ENCODE peak calls at places on chromosomes 7 and 10, in eight cellular contexts. N, H, M, Y, W, S, Z and Q are unnamed samples.

GRCh38 chr7:55533050-55533728 is 39.1 kb downstream of the VOPP1 start:
- DNase-seq in N (no peak), H (no peak), M (no peak), Y (no peak), W (peak; percentile 38), S (no peak), Z (no peak), Q (no peak)

GRCh38 chr7:124322561-124322960 is 289.7 kb upstream of the TMEM229A start:
- DNase-seq in N (no peak), H (no peak), M (no peak), Y (no peak), W (no peak), S (no peak), Z (no peak), Q (no peak)

GRCh38 chr7:105782391-105783063 is 93.9 kb downstream of the ATXN7L1 start:
- DNase-seq in N (no peak), H (no peak), M (no peak), Y (peak; percentile 78), W (peak; percentile 62), S (peak; percentile 77), Z (no peak), Q (no peak)

GRCh38 chr7:117683736-117684135 is 189.5 kb downstream of the CTTNBP2 start:
- DNase-seq in N (no peak), H (no peak), M (no peak), Y (no peak), W (no peak), S (no peak), Z (no peak), Q (no peak)

GRCh38 chr10:35387768-35388167 is 51.5 kb downstream of the CCNY start:
- DNase-seq in N (no peak), H (no peak), M (no peak), Y (peak; percentile 73), W (peak; percentile 67), S (peak; percentile 72), Z (no peak), Q (no peak)

GRCh38 chr7:128705891-128706333 is 33.2 kb upstream of the CALU start:
- DNase-seq in N (no peak), H (no peak), M (no peak), Y (no peak), W (peak; percentile 7), S (peak; percentile 81), Z (no peak), Q (peak; percentile 75)

GRCh38 chr7:4832711-4833110 is 29.1 kb downstream of the PAPOLB start:
- DNase-seq in N (no peak), H (no peak), M (peak; percentile 41), Y (no peak), W (no peak), S (no peak), Z (no peak), Q (no peak)

GRCh38 chr7:27205325-27206280 is 5.7 kb upstream of the HOXA13 start:
- DNase-seq in N (no peak), H (peak; percentile 48), M (peak; percentile 34), Y (no peak), W (no peak), S (no peak), Z (peak; percentile 46), Q (no peak)

GRCh38 chr10:90204956-90205695 is 503.7 kb downstream of the KIF20B start:
- DNase-seq in N (no peak), H (no peak), M (no peak), Y (peak; percentile 85), W (no peak), S (peak; percentile 61), Z (no peak), Q (no peak)

GRCh38 chr7:88169717-88170320 is 50.0 kb downstream of the SRI start:
- DNase-seq in N (no peak), H (no peak), M (no peak), Y (peak; percentile 24), W (peak; percentile 40), S (peak; percentile 21), Z (no peak), Q (peak; percentile 19)

GRCh38 chr10:101879456-101880189 is 36.0 kb upstream of the KCNIP2 start:
- DNase-seq in N (no peak), H (no peak), M (no peak), Y (peak; percentile 37), W (no peak), S (peak; percentile 32), Z (no peak), Q (no peak)

GRCh38 chr10:36341466-36341865 is 699.4 kb upstream of the FZD8 start:
- DNase-seq in N (no peak), H (no peak), M (no peak), Y (no peak), W (no peak), S (peak; percentile 2), Z (no peak), Q (no peak)

GRCh38 chr7:20216637-20217036 is 547 bp downstream of the MACC1 start:
- DNase-seq in N (no peak), H (no peak), M (no peak), Y (no peak), W (no peak), S (no peak), Z (no peak), Q (no peak)

GRCh38 chr7:20214132-20214531 is 3.1 kb downstream of the MACC1 start:
- DNase-seq in N (no peak), H (no peak), M (no peak), Y (no peak), W (no peak), S (no peak), Z (no peak), Q (no peak)

GRCh38 chr7:20217193-20217948 is at the start of gene MACC1:
- DNase-seq in N (peak; percentile 82), H (peak; percentile 80), M (no peak), Y (no peak), W (no peak), S (no peak), Z (peak; percentile 85), Q (no peak)

GRCh38 chr7:20213378-20213777 is 3.8 kb downstream of the MACC1 start:
- DNase-seq in N (no peak), H (no peak), M (no peak), Y (no peak), W (no peak), S (no peak), Z (no peak), Q (no peak)

DNA sequence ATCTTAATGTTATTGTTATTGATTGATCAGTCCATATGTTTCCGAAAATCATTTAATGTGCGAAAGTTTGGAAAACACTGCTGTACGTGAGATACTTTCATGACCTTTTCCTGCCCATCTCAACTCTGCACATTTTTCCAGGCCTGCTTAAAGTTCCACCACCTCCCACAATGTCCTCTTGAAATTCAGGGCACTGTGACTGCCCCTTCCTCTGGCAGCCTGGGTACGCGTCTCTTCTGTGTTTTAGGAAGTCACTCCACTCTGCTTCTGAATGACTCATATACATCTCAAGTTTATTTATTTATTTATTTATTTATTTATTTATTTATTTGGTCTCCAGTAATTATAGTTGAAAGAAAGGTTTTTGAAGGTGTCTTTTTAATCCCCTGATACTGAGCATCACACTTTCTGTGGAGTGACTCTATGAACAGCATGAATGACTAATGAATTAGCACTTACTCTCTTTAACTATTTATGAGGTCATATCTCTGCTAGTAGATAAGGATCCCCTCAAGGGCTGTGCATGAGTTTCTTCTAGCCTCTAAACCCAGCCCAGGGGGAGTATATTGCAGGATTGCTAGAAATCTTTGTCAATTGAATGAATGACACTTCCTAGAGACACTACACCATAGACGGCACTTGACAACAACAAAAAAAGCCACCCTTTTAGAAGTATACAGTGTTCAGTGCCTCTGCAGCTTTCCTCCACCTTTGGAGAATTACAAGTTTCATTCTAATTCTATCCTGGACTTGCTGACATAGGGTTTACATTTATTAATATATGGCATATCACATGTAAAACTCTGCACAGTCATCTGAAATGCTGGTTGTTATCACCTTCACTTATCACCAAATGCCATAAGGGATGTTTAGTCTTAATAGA is 2.2 kb downstream of the MACC1 start:
- DNase-seq in N (peak; percentile 52), H (peak; percentile 49), M (no peak), Y (no peak), W (no peak), S (no peak), Z (no peak), Q (no peak)
- H3K4me1 ChIP-seq in N (peaks cover 23% of the 10 kb centered on the region), H (peaks cover 19% of the 10 kb centered on the region), M (no peaks in the 10 kb centered on the region), Y (peaks cover 11% of the 10 kb centered on the region), W (peaks cover 11% of the 10 kb centered on the region), S (peaks cover 6% of the 10 kb centered on the region), Z (peaks cover 7% of the 10 kb centered on the region), Q (no peaks in the 10 kb centered on the region)

GRCh38 chr10:113061054-113061430 is 111.0 kb downstream of the TCF7L2 start:
- DNase-seq in N (no peak), H (no peak), M (no peak), Y (no peak), W (no peak), S (no peak), Z (no peak), Q (no peak)
- H3K4me1 ChIP-seq in N (peaks cover 88% of the 10 kb centered on the region), H (peaks cover 63% of the 10 kb centered on the region), M (peaks cover 15% of the 10 kb centered on the region), Y (peaks cover 31% of the 10 kb centered on the region), W (peaks cover 47% of the 10 kb centered on the region), S (peaks cover 86% of the 10 kb centered on the region), Z (peaks cover 9% of the 10 kb centered on the region), Q (peaks cover 73% of the 10 kb centered on the region)

GRCh38 chr10:96670786-96671185 is 49.5 kb downstream of the PIK3AP1 start:
- DNase-seq in N (no peak), H (no peak), M (no peak), Y (no peak), W (no peak), S (no peak), Z (no peak), Q (no peak)

GRCh38 chr10:96673318-96674099 is 46.8 kb downstream of the PIK3AP1 start:
- DNase-seq in N (peak; percentile 77), H (peak; percentile 66), M (no peak), Y (peak; percentile 29), W (peak; percentile 2), S (peak; percentile 28), Z (peak; percentile 41), Q (no peak)

GRCh38 chr10:96671207-96671890 is 49.0 kb downstream of the PIK3AP1 start:
- DNase-seq in N (no peak), H (no peak), M (no peak), Y (no peak), W (no peak), S (no peak), Z (no peak), Q (no peak)

GRCh38 chr10:96675846-96676245 is 44.5 kb downstream of the PIK3AP1 start:
- DNase-seq in N (no peak), H (no peak), M (no peak), Y (no peak), W (no peak), S (no peak), Z (no peak), Q (no peak)

DNA sequence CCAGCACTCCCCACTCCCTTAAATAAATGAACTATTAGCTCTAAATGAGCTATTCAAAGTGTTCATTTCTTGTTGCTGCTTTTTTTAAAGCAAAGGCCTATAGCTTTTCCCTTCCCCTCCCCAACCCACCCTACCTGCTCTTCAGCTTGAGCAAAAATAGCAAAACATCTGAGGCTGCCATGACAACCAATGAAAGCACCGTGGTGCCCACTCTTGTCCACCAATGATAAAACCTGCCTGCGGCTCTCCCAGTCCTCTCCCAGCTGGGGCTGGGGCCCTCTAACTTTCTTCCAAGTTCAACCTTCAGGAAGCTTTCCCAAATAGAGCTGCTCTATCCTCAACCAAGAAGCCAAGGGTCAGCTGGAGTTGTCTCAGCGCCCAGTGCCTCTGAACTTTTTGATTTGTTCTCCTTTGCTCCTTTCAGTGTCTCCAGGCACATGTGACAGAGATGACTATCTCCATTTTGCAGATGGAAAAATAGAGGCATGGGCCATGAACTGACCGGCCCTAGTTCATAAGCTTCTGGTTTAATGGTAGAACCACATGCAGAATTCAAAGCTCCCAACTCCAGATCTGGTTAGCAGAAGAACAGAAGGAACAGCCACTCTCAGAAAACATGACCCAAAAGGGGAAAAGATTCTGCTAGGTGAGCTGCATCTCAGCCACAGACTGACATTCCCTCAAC is 47.7 kb downstream of the PIK3AP1 start:
- DNase-seq in N (no peak), H (no peak), M (no peak), Y (no peak), W (no peak), S (no peak), Z (no peak), Q (no peak)
- H3K4me1 ChIP-seq in N (peaks cover 26% of the 10 kb centered on the region), H (peaks cover 15% of the 10 kb centered on the region), M (peaks cover 2% of the 10 kb centered on the region), Y (no peaks in the 10 kb centered on the region), W (no peaks in the 10 kb centered on the region), S (peaks cover 31% of the 10 kb centered on the region), Z (peaks cover 4% of the 10 kb centered on the region), Q (no peaks in the 10 kb centered on the region)

GRCh38 chr10:79084012-79084971 is 15.5 kb downstream of the ZMIZ1 start:
- DNase-seq in N (peak; percentile 96), H (peak; percentile 95), M (peak; percentile 95), Y (peak; percentile 89), W (peak; percentile 95), S (peak; percentile 96), Z (peak; percentile 93), Q (peak; percentile 72)
- H3K4me1 ChIP-seq in N (peaks cover 100% of the 10 kb centered on the region), H (peaks cover 99% of the 10 kb centered on the region), M (no peaks in the 10 kb centered on the region), Y (peaks cover 52% of the 10 kb centered on the region), W (peaks cover 27% of the 10 kb centered on the region), S (peaks cover 51% of the 10 kb centered on the region), Z (peaks cover 53% of the 10 kb centered on the region), Q (peaks cover 13% of the 10 kb centered on the region)